ENCODE peak calls at places on chromosomes 3 and 15, in six cellular contexts. K is endodermal cell, I is WERI-Rb-1, A is HCT116, U is Peyer's patch, L is transverse colon. R is an unnamed sample. For H3K27me3, the result is how much of the 10 kb centered on the place peaks cover.

GRCh38 chr15:66099950-66100671 is 153.4 kb downstream of the MEGF11 start:
- DNase-seq in U (no peak), K (peak), I (no peak), L (no peak), A (no peak), R (no peak)

GRCh38 chr3:19598870-19599269 is 335.1 kb downstream of the EFHB start:
- DNase-seq in L (no peak), I (no peak), K (no peak), U (no peak), A (no peak), R (no peak)

GRCh38 chr3:65245133-65246076 is 557.6 kb upstream of the ADAMTS9 start:
- DNase-seq in K (no peak), L (no peak), I (no peak), U (no peak), A (no peak), R (no peak)

GRCh38 chr15:96622714-96623113 is 292.2 kb downstream of the NR2F2 start:
- DNase-seq in A (no peak), I (no peak), L (no peak), U (no peak), K (no peak), R (no peak)

GRCh38 chr3:11507719-11508118 is 136.0 kb downstream of the VGLL4 start:
- DNase-seq in L (no peak), K (no peak), I (no peak), A (no peak), U (no peak), R (no peak)

GRCh38 chr3:73235768-73236167 is 174.3 kb downstream of the EBLN2 start:
- DNase-seq in I (no peak), L (no peak), K (no peak), A (no peak), U (no peak), R (no peak)

GRCh38 chr3:129433565-129433964 is 5.1 kb upstream of the EFCAB12 start:
- DNase-seq in U (no peak), L (no peak), K (no peak), A (no peak), I (no peak), R (no peak)

GRCh38 chr3:170321326-170322034 is 36.0 kb upstream of the SKIL start:
- DNase-seq in U (no peak), A (no peak), I (no peak), K (no peak), L (no peak), R (no peak)

GRCh38 chr3:124126446-124127017 is 134.6 kb upstream of the ROPN1 start:
- DNase-seq in I (no peak), L (no peak), A (no peak), U (no peak), K (no peak), R (no peak)

GRCh38 chr15:41416162-41416741 is 643 bp upstream of the RTF1 start:
- DNase-seq in I (no peak), A (no peak), K (no peak), U (no peak), L (no peak), R (no peak)
- H3K4me3 ChIP-seq in I (peak), A (peak), K (peak), U (peak), L (peak), R (peak)

GRCh38 chr3:48952510-48953118 is 34.0 kb downstream of the ARIH2 start:
- DNase-seq in L (peak), A (peak), U (peak), K (peak), I (peak), R (no peak)
- TF ChIP-seq CTCF in L (peak), A (peak), U (peak), K (peak), I (peak), R (peak)

DNA sequence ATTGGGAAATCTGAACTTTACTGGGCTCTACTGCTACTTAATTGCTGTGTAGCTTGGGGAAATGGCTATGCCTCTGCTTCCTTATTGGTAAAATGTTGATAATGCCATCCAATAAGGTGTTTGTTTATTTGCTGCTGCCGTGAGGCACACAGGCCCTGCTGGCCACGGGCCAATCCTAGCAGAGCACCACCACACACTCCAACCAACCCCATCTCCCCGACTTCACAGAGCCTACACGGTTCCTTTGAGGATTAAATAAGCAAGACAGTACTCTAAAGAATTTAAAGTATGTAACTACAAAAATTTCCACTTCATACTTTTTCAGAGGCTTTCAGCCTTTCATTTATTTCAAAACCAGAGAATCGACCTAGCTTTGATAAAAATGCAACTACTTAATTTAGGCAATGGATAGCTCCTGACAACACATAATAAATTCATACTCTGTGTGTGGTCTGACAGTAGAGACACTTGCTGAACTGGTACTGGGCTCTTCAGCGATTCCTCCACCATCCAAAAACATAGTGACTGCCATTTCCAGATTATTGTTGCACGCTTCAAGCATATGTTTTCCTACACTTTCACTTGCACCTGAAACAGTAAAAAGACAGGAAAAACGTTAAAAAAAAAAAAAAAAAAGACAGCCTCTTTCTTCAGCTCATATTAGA is 25.3 kb downstream of the UBXN7 start:
- DNase-seq in A (no peak), U (no peak), K (no peak), I (no peak), L (no peak), R (peak)
- H3K27me3 ChIP-seq in A (under half), U (under half), K (under half), I (under half), L (under half), R (under half)

GRCh38 chr3:49421890-49422378 is 339 bp downstream of the AMT start:
- DNase-seq in U (no peak), K (no peak), L (no peak), I (no peak), A (no peak), R (no peak)

GRCh38 chr3:49417516-49418120 is 4.7 kb downstream of the AMT start:
- DNase-seq in L (no peak), U (no peak), A (no peak), I (no peak), K (no peak), R (no peak)

GRCh38 chr3:49427581-49427980 is 1.5 kb downstream of the NICN1 start:
- DNase-seq in A (no peak), L (no peak), K (no peak), U (no peak), I (no peak), R (no peak)

GRCh38 chr3:49424816-49425215 is 2.5 kb upstream of the AMT start:
- DNase-seq in I (no peak), A (no peak), U (no peak), K (no peak), L (no peak), R (no peak)

GRCh38 chr3:49422379-49423248 is at the start of gene AMT:
- DNase-seq in I (peak), A (no peak), K (peak), L (peak), U (no peak), R (no peak)
- H3K4me3 ChIP-seq in I (peak), A (no peak), K (peak), L (peak), U (peak), R (no peak)

GRCh38 chr3:9250236-9250635 is 790 bp upstream of the SRGAP3 start:
- DNase-seq in K (peak), A (no peak), L (no peak), U (no peak), I (no peak), R (no peak)
- TF ChIP-seq CTCF in K (peak), A (peak), L (no peak), U (no peak), I (peak), R (no peak)

DNA sequence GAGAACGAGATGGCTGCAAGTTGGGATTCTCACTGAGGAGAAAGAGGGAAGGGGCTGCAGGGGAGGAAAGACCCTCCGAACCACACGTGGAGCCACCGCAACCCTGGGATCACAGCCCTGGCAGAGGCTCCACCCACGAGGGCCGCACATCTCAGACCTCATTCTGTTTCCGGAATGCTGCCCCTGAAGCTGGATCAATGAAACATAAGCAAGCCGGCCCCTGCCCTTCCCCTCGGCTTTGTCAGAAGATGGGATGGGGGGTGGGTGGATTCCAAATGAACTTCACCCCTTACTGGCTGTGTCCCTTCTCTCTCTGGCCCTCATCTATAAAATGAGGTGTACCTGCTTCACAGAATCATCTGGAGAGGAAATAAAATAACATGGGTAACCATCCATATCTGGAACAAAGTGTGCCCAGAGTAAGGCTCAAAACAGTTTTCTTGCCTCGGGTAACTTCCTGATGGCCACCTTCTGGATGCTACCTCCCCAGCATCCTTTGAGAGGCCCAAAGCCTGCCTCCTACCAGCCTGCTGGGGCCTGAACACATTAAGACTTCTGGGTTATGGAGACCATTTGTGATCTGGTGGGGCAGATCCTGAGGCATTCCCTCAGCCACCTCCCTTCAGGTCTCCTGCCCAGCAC is 4.6 kb upstream of the CCDC9B start:
- DNase-seq in L (peak), A (no peak), K (no peak), U (no peak), I (no peak), R (no peak)
- H3K27me3 ChIP-seq in L (under half), A (under half), K (under half), U (under half), I (under half), R (under half)

GRCh38 chr15:100114526-100114925 is 227.2 kb downstream of the ADAMTS17 start:
- DNase-seq in K (no peak), U (no peak), A (no peak), L (no peak), I (no peak), R (no peak)
- H3K4me3 ChIP-seq in K (no peak), U (no peak), A (no peak), L (no peak), I (no peak), R (peak)

DNA sequence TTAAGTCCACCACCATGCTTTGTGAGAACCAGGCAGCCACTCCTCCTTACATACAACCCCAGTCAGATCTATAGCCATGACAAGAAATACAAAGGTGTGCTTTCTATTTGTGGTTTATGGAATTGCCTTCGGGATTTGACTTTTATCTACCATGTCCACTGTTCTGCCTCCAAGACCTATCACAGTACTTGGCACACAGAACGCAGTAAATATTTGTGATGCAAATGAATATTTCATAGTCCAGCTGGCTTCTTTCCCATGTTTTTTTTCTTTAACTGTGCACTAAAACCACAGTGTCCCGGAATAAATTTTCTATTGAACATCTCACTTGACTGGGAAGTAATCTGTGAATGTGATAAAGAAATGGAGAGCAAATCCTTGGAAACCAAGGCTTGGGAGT is 314.7 kb downstream of the RORA start:
- DNase-seq in A (no peak), I (no peak), L (no peak), U (no peak), K (no peak), R (no peak)
- TF ChIP-seq CTCF in A (no peak), I (no peak), L (no peak), U (no peak), K (no peak), R (no peak)